ENCODE peak calls at places on chromosomes 11 and 22, in five cellular contexts. B is cardiac septum, E is NCI-H1092, U is BJ, H is small intestine. V is an unnamed sample.

GRCh38 chr11:97140885-97141494 is 751.2 kb downstream of the JRKL start:
- DNase-seq in B (no peak), E (no peak), U (no peak), H (no peak), V (no peak)

GRCh38 chr11:61532136-61533038 is 23.8 kb downstream of the LRRC10B start:
- DNase-seq in H (peak), U (no peak), B (no peak), E (peak), V (no peak)

GRCh38 chr11:292211-293121 is 3.5 kb downstream of the PGGHG start:
- DNase-seq in H (no peak), E (no peak), B (peak), U (no peak), V (peak)

GRCh38 chr11:69903206-69903605 is 84.0 kb upstream of the FGF3 start:
- DNase-seq in E (no peak), H (no peak), B (no peak), U (no peak), V (no peak)

GRCh38 chr11:13308704-13309103 is 31.1 kb downstream of the BMAL1 start:
- DNase-seq in B (no peak), U (no peak), H (no peak), E (no peak), V (no peak)

GRCh38 chr22:22127100-22127499 is 117.5 kb upstream of the VPREB1 start:
- DNase-seq in H (no peak), U (no peak), E (no peak), B (no peak), V (no peak)

GRCh38 chr11:79062814-79063762 is 377.7 kb downstream of the TENM4 start:
- DNase-seq in H (peak), E (peak), U (no peak), B (no peak), V (no peak)

GRCh38 chr22:39496131-39496838 is 5.8 kb upstream of the MIEF1 start:
- DNase-seq in E (peak), B (no peak), U (no peak), H (peak), V (peak)

GRCh38 chr11:35658028-35658948 is 4.3 kb upstream of the TRIM44 start:
- DNase-seq in U (no peak), B (no peak), H (no peak), E (no peak), V (no peak)

GRCh38 chr22:30348837-30349236 is 7.9 kb downstream of the SF3A1 start:
- DNase-seq in B (no peak), E (no peak), U (peak), H (no peak), V (no peak)

V was measured in upper lobe of right lung.